ENCODE peak calls at places on chromosomes 7 and 10, in eight cellular contexts. One of them, this sample, is unnamed.

GRCh38 chr7:24052572-24053223 is 231.3 kb upstream of the NPY start:
- DNase-seq in stimulated activated naive B cell treated with anti-CD40 and anti-IgM and Interleukin-4, amounts not matched to agents 10 μg/mL and 1 μg/mL and 100 μg/mL, for 72 hours: no peak
- DNase-seq in left colon: no peak
- DNase-seq in AG09319: peak; percentile 12
- DNase-seq in stimulated activated CD4-positive, alpha-beta T cell treated with anti-CD3 and anti-CD28 coated beads, Interleukin-1b, Interleukin-23, amount 100 ng/mL, for 24 hours: no peak
- DNase-seq in foreskin keratinocyte: peak; percentile 96
- DNase-seq in T-helper 1 cell: no peak
- DNase-seq in stimulated activated CD8-positive, alpha-beta memory T cell treated with anti-CD3 and anti-CD28 coated beads, Interleukin-4, amount 100 ng/mL, for 24 hours: no peak
- DNase-seq in this sample: no peak

GRCh38 chr10:73262105-73262730 is 9.8 kb upstream of the MRPS16 start:
- DNase-seq in stimulated activated CD4-positive, alpha-beta T cell treated with anti-CD3 and anti-CD28 coated beads, Interleukin-1b, Interleukin-23, amount 100 ng/mL, for 24 hours: no peak
- DNase-seq in foreskin keratinocyte: peak; percentile 90
- DNase-seq in stimulated activated CD8-positive, alpha-beta memory T cell treated with anti-CD3 and anti-CD28 coated beads, Interleukin-4, amount 100 ng/mL, for 24 hours: no peak
- DNase-seq in T-helper 1 cell: no peak
- DNase-seq in left colon: no peak
- DNase-seq in AG09319: peak; percentile 74
- DNase-seq in stimulated activated naive B cell treated with anti-CD40 and anti-IgM and Interleukin-4, amounts not matched to agents 10 μg/mL and 1 μg/mL and 100 μg/mL, for 72 hours: no peak
- DNase-seq in this sample: no peak

GRCh38 chr10:59896186-59896585 is 10.2 kb downstream of the CCDC6 start:
- DNase-seq in T-helper 1 cell: no peak
- DNase-seq in stimulated activated CD4-positive, alpha-beta T cell treated with anti-CD3 and anti-CD28 coated beads, Interleukin-1b, Interleukin-23, amount 100 ng/mL, for 24 hours: no peak
- DNase-seq in stimulated activated naive B cell treated with anti-CD40 and anti-IgM and Interleukin-4, amounts not matched to agents 10 μg/mL and 1 μg/mL and 100 μg/mL, for 72 hours: no peak
- DNase-seq in stimulated activated CD8-positive, alpha-beta memory T cell treated with anti-CD3 and anti-CD28 coated beads, Interleukin-4, amount 100 ng/mL, for 24 hours: no peak
- DNase-seq in foreskin keratinocyte: no peak
- DNase-seq in left colon: peak; percentile 72
- DNase-seq in AG09319: no peak
- DNase-seq in this sample: no peak

GRCh38 chr7:55024776-55025175 is 6.0 kb downstream of the EGFR start:
- DNase-seq in stimulated activated CD8-positive, alpha-beta memory T cell treated with anti-CD3 and anti-CD28 coated beads, Interleukin-4, amount 100 ng/mL, for 24 hours: no peak
- DNase-seq in AG09319: no peak
- DNase-seq in foreskin keratinocyte: peak; percentile 25
- DNase-seq in left colon: no peak
- DNase-seq in stimulated activated naive B cell treated with anti-CD40 and anti-IgM and Interleukin-4, amounts not matched to agents 10 μg/mL and 1 μg/mL and 100 μg/mL, for 72 hours: no peak
- DNase-seq in stimulated activated CD4-positive, alpha-beta T cell treated with anti-CD3 and anti-CD28 coated beads, Interleukin-1b, Interleukin-23, amount 100 ng/mL, for 24 hours: no peak
- DNase-seq in T-helper 1 cell: no peak
- DNase-seq in this sample: no peak

GRCh38 chr10:10855178-10855577 is 162.5 kb upstream of the CELF2 start:
- DNase-seq in stimulated activated CD4-positive, alpha-beta T cell treated with anti-CD3 and anti-CD28 coated beads, Interleukin-1b, Interleukin-23, amount 100 ng/mL, for 24 hours: no peak
- DNase-seq in foreskin keratinocyte: no peak
- DNase-seq in stimulated activated CD8-positive, alpha-beta memory T cell treated with anti-CD3 and anti-CD28 coated beads, Interleukin-4, amount 100 ng/mL, for 24 hours: no peak
- DNase-seq in AG09319: no peak
- DNase-seq in stimulated activated naive B cell treated with anti-CD40 and anti-IgM and Interleukin-4, amounts not matched to agents 10 μg/mL and 1 μg/mL and 100 μg/mL, for 72 hours: peak; percentile 5
- DNase-seq in T-helper 1 cell: no peak
- DNase-seq in left colon: no peak
- DNase-seq in this sample: no peak

GRCh38 chr10:335151-335800 is 200.0 kb downstream of the ZMYND11 start:
- DNase-seq in stimulated activated CD4-positive, alpha-beta T cell treated with anti-CD3 and anti-CD28 coated beads, Interleukin-1b, Interleukin-23, amount 100 ng/mL, for 24 hours: no peak
- DNase-seq in foreskin keratinocyte: peak; percentile 60
- DNase-seq in left colon: no peak
- DNase-seq in AG09319: no peak
- DNase-seq in stimulated activated CD8-positive, alpha-beta memory T cell treated with anti-CD3 and anti-CD28 coated beads, Interleukin-4, amount 100 ng/mL, for 24 hours: no peak
- DNase-seq in stimulated activated naive B cell treated with anti-CD40 and anti-IgM and Interleukin-4, amounts not matched to agents 10 μg/mL and 1 μg/mL and 100 μg/mL, for 72 hours: no peak
- DNase-seq in T-helper 1 cell: no peak
- DNase-seq in this sample: no peak

GRCh38 chr10:122267849-122268737 is 3.0 kb upstream of the BTBD16 start:
- DNase-seq in stimulated activated naive B cell treated with anti-CD40 and anti-IgM and Interleukin-4, amounts not matched to agents 10 μg/mL and 1 μg/mL and 100 μg/mL, for 72 hours: peak; percentile 27
- DNase-seq in T-helper 1 cell: peak; percentile 21
- DNase-seq in stimulated activated CD4-positive, alpha-beta T cell treated with anti-CD3 and anti-CD28 coated beads, Interleukin-1b, Interleukin-23, amount 100 ng/mL, for 24 hours: peak; percentile 18
- DNase-seq in foreskin keratinocyte: peak; percentile 15
- DNase-seq in stimulated activated CD8-positive, alpha-beta memory T cell treated with anti-CD3 and anti-CD28 coated beads, Interleukin-4, amount 100 ng/mL, for 24 hours: peak; percentile 28
- DNase-seq in left colon: no peak
- DNase-seq in AG09319: no peak
- DNase-seq in this sample: peak; percentile 1

GRCh38 chr10:4241724-4242345 is 456.8 kb upstream of the KLF6 start:
- DNase-seq in left colon: no peak
- DNase-seq in stimulated activated CD8-positive, alpha-beta memory T cell treated with anti-CD3 and anti-CD28 coated beads, Interleukin-4, amount 100 ng/mL, for 24 hours: no peak
- DNase-seq in foreskin keratinocyte: peak; percentile 78
- DNase-seq in stimulated activated naive B cell treated with anti-CD40 and anti-IgM and Interleukin-4, amounts not matched to agents 10 μg/mL and 1 μg/mL and 100 μg/mL, for 72 hours: no peak
- DNase-seq in AG09319: peak; percentile 94
- DNase-seq in stimulated activated CD4-positive, alpha-beta T cell treated with anti-CD3 and anti-CD28 coated beads, Interleukin-1b, Interleukin-23, amount 100 ng/mL, for 24 hours: no peak
- DNase-seq in T-helper 1 cell: no peak
- DNase-seq in this sample: no peak

GRCh38 chr7:53811555-53812079 is 730.6 kb upstream of the VSTM2A start:
- DNase-seq in AG09319: no peak
- DNase-seq in stimulated activated CD4-positive, alpha-beta T cell treated with anti-CD3 and anti-CD28 coated beads, Interleukin-1b, Interleukin-23, amount 100 ng/mL, for 24 hours: no peak
- DNase-seq in foreskin keratinocyte: no peak
- DNase-seq in stimulated activated CD8-positive, alpha-beta memory T cell treated with anti-CD3 and anti-CD28 coated beads, Interleukin-4, amount 100 ng/mL, for 24 hours: no peak
- DNase-seq in left colon: no peak
- DNase-seq in stimulated activated naive B cell treated with anti-CD40 and anti-IgM and Interleukin-4, amounts not matched to agents 10 μg/mL and 1 μg/mL and 100 μg/mL, for 72 hours: no peak
- DNase-seq in T-helper 1 cell: no peak
- DNase-seq in this sample: no peak

GRCh38 chr7:70738486-70738885 is 393.5 kb upstream of the GALNT17 start:
- DNase-seq in stimulated activated CD8-positive, alpha-beta memory T cell treated with anti-CD3 and anti-CD28 coated beads, Interleukin-4, amount 100 ng/mL, for 24 hours: no peak
- DNase-seq in T-helper 1 cell: no peak
- DNase-seq in foreskin keratinocyte: no peak
- DNase-seq in stimulated activated naive B cell treated with anti-CD40 and anti-IgM and Interleukin-4, amounts not matched to agents 10 μg/mL and 1 μg/mL and 100 μg/mL, for 72 hours: no peak
- DNase-seq in left colon: no peak
- DNase-seq in AG09319: no peak
- DNase-seq in stimulated activated CD4-positive, alpha-beta T cell treated with anti-CD3 and anti-CD28 coated beads, Interleukin-1b, Interleukin-23, amount 100 ng/mL, for 24 hours: no peak
- DNase-seq in this sample: no peak

GRCh38 chr7:12696001-12696400 is 8.6 kb downstream of the ARL4A start:
- DNase-seq in left colon: no peak
- DNase-seq in foreskin keratinocyte: peak; percentile 67
- DNase-seq in stimulated activated CD4-positive, alpha-beta T cell treated with anti-CD3 and anti-CD28 coated beads, Interleukin-1b, Interleukin-23, amount 100 ng/mL, for 24 hours: no peak
- DNase-seq in stimulated activated CD8-positive, alpha-beta memory T cell treated with anti-CD3 and anti-CD28 coated beads, Interleukin-4, amount 100 ng/mL, for 24 hours: no peak
- DNase-seq in T-helper 1 cell: no peak
- DNase-seq in stimulated activated naive B cell treated with anti-CD40 and anti-IgM and Interleukin-4, amounts not matched to agents 10 μg/mL and 1 μg/mL and 100 μg/mL, for 72 hours: no peak
- DNase-seq in AG09319: no peak
- DNase-seq in this sample: no peak

GRCh38 chr10:132714906-132715790 is 70.8 kb downstream of the NKX6-2 start:
- DNase-seq in foreskin keratinocyte: no peak
- DNase-seq in stimulated activated CD4-positive, alpha-beta T cell treated with anti-CD3 and anti-CD28 coated beads, Interleukin-1b, Interleukin-23, amount 100 ng/mL, for 24 hours: no peak
- DNase-seq in stimulated activated naive B cell treated with anti-CD40 and anti-IgM and Interleukin-4, amounts not matched to agents 10 μg/mL and 1 μg/mL and 100 μg/mL, for 72 hours: no peak
- DNase-seq in stimulated activated CD8-positive, alpha-beta memory T cell treated with anti-CD3 and anti-CD28 coated beads, Interleukin-4, amount 100 ng/mL, for 24 hours: no peak
- DNase-seq in AG09319: no peak
- DNase-seq in T-helper 1 cell: no peak
- DNase-seq in left colon: peak; percentile 19
- DNase-seq in this sample: no peak

GRCh38 chr7:19982841-19983835 is 209.7 kb upstream of the TMEM196 start:
- DNase-seq in stimulated activated CD8-positive, alpha-beta memory T cell treated with anti-CD3 and anti-CD28 coated beads, Interleukin-4, amount 100 ng/mL, for 24 hours: no peak
- DNase-seq in stimulated activated CD4-positive, alpha-beta T cell treated with anti-CD3 and anti-CD28 coated beads, Interleukin-1b, Interleukin-23, amount 100 ng/mL, for 24 hours: no peak
- DNase-seq in AG09319: peak; percentile 72
- DNase-seq in foreskin keratinocyte: peak; percentile 52
- DNase-seq in stimulated activated naive B cell treated with anti-CD40 and anti-IgM and Interleukin-4, amounts not matched to agents 10 μg/mL and 1 μg/mL and 100 μg/mL, for 72 hours: peak; percentile 54
- DNase-seq in left colon: peak; percentile 38
- DNase-seq in T-helper 1 cell: no peak
- DNase-seq in this sample: no peak

GRCh38 chr7:38592737-38593136 is 38.4 kb downstream of the AMPH start:
- DNase-seq in stimulated activated CD4-positive, alpha-beta T cell treated with anti-CD3 and anti-CD28 coated beads, Interleukin-1b, Interleukin-23, amount 100 ng/mL, for 24 hours: no peak
- DNase-seq in left colon: no peak
- DNase-seq in T-helper 1 cell: no peak
- DNase-seq in foreskin keratinocyte: no peak
- DNase-seq in AG09319: no peak
- DNase-seq in stimulated activated naive B cell treated with anti-CD40 and anti-IgM and Interleukin-4, amounts not matched to agents 10 μg/mL and 1 μg/mL and 100 μg/mL, for 72 hours: no peak
- DNase-seq in stimulated activated CD8-positive, alpha-beta memory T cell treated with anti-CD3 and anti-CD28 coated beads, Interleukin-4, amount 100 ng/mL, for 24 hours: no peak
- DNase-seq in this sample: no peak

GRCh38 chr7:157700237-157701005 is 363.6 kb downstream of the DNAJB6 start:
- DNase-seq in T-helper 1 cell: no peak
- DNase-seq in stimulated activated naive B cell treated with anti-CD40 and anti-IgM and Interleukin-4, amounts not matched to agents 10 μg/mL and 1 μg/mL and 100 μg/mL, for 72 hours: no peak
- DNase-seq in left colon: no peak
- DNase-seq in foreskin keratinocyte: no peak
- DNase-seq in stimulated activated CD4-positive, alpha-beta T cell treated with anti-CD3 and anti-CD28 coated beads, Interleukin-1b, Interleukin-23, amount 100 ng/mL, for 24 hours: no peak
- DNase-seq in AG09319: no peak
- DNase-seq in stimulated activated CD8-positive, alpha-beta memory T cell treated with anti-CD3 and anti-CD28 coated beads, Interleukin-4, amount 100 ng/mL, for 24 hours: no peak
- DNase-seq in this sample: no peak

This sample was measured in KG1.